ENCODE peak calls at places on chromosomes 12 and 14, in five cellular contexts. One of them, this sample, is unnamed.

GRCh38 chr12:121018860-121019259 is 2.6 kb upstream of the C12orf43 start:
- DNase-seq in LHCN-M2: no peak
- DNase-seq in amygdala: no peak
- DNase-seq in sciatic nerve: no peak
- DNase-seq in heart right ventricle: no peak
- DNase-seq in this sample: no peak

GRCh38 chr14:90239139-90239538 is 17.2 kb upstream of the PSMC1 start:
- DNase-seq in LHCN-M2: peak; percentile 17
- DNase-seq in sciatic nerve: no peak
- DNase-seq in amygdala: no peak
- DNase-seq in heart right ventricle: no peak
- DNase-seq in this sample: peak; percentile 4

GRCh38 chr12:79674629-79675028 is 16.1 kb downstream of the PAWR start:
- DNase-seq in amygdala: no peak
- DNase-seq in sciatic nerve: no peak
- DNase-seq in heart right ventricle: no peak
- DNase-seq in LHCN-M2: peak; percentile 73
- DNase-seq in this sample: peak; percentile 71

GRCh38 chr12:92032101-92032500 is 113.5 kb downstream of the BTG1 start:
- DNase-seq in amygdala: no peak
- DNase-seq in heart right ventricle: no peak
- DNase-seq in sciatic nerve: no peak
- DNase-seq in LHCN-M2: no peak
- DNase-seq in this sample: no peak

GRCh38 chr12:65937806-65938205 is 113.5 kb downstream of the HMGA2 start:
- DNase-seq in amygdala: no peak
- DNase-seq in LHCN-M2: no peak
- DNase-seq in sciatic nerve: no peak
- DNase-seq in heart right ventricle: no peak
- DNase-seq in this sample: no peak

GRCh38 chr12:50164963-50165362 is 2.2 kb downstream of the CERS5 start:
- DNase-seq in amygdala: no peak
- DNase-seq in sciatic nerve: no peak
- DNase-seq in LHCN-M2: no peak
- DNase-seq in heart right ventricle: no peak
- DNase-seq in this sample: no peak

GRCh38 chr12:99043319-99043914 is 398.3 kb downstream of the APAF1 start:
- DNase-seq in LHCN-M2: peak; percentile 46
- DNase-seq in heart right ventricle: peak; percentile 36
- DNase-seq in sciatic nerve: peak; percentile 80
- DNase-seq in amygdala: peak; percentile 26
- DNase-seq in this sample: peak; percentile 33

GRCh38 chr14:59771577-59771976 is 99.0 kb downstream of the RTN1 start:
- DNase-seq in heart right ventricle: no peak
- DNase-seq in amygdala: no peak
- DNase-seq in sciatic nerve: no peak
- DNase-seq in LHCN-M2: peak; percentile 8
- DNase-seq in this sample: no peak

GRCh38 chr12:68240975-68241374 is 12.4 kb downstream of the IL22 start:
- DNase-seq in amygdala: no peak
- DNase-seq in LHCN-M2: peak; percentile 41
- DNase-seq in sciatic nerve: no peak
- DNase-seq in heart right ventricle: no peak
- DNase-seq in this sample: peak; percentile 68

GRCh38 chr12:117671734-117672133 is 297.1 kb downstream of the KSR2 start:
- DNase-seq in LHCN-M2: no peak
- DNase-seq in heart right ventricle: no peak
- DNase-seq in amygdala: no peak
- DNase-seq in sciatic nerve: no peak
- DNase-seq in this sample: peak; percentile 57

GRCh38 chr12:47222960-47223847 is 143.4 kb upstream of the AMIGO2 start:
- DNase-seq in LHCN-M2: no peak
- DNase-seq in sciatic nerve: no peak
- DNase-seq in amygdala: no peak
- DNase-seq in heart right ventricle: no peak
- DNase-seq in this sample: no peak

GRCh38 chr12:88529531-88530488 is 50.5 kb downstream of the KITLG start:
- DNase-seq in heart right ventricle: no peak
- DNase-seq in LHCN-M2: no peak
- DNase-seq in sciatic nerve: no peak
- DNase-seq in amygdala: no peak
- DNase-seq in this sample: no peak

GRCh38 chr12:3366451-3367155 is 124.4 kb upstream of the PRMT8 start:
- DNase-seq in sciatic nerve: no peak
- DNase-seq in heart right ventricle: no peak
- DNase-seq in amygdala: no peak
- DNase-seq in LHCN-M2: no peak
- DNase-seq in this sample: no peak

GRCh38 chr12:64181504-64182291 is 40.4 kb downstream of the KICS2 start:
- DNase-seq in heart right ventricle: peak; percentile 58
- DNase-seq in amygdala: peak; percentile 32
- DNase-seq in LHCN-M2: peak; percentile 98
- DNase-seq in sciatic nerve: no peak
- DNase-seq in this sample: peak; percentile 94

GRCh38 chr12:203462-204260 is 10.3 kb downstream of the SLC6A12 start:
- DNase-seq in sciatic nerve: no peak
- DNase-seq in LHCN-M2: no peak
- DNase-seq in heart right ventricle: no peak
- DNase-seq in amygdala: peak; percentile 46
- DNase-seq in this sample: no peak

GRCh38 chr12:25276199-25276937 is 25.6 kb upstream of the KRAS start:
- DNase-seq in heart right ventricle: peak; percentile 8
- DNase-seq in sciatic nerve: peak; percentile 62
- DNase-seq in amygdala: no peak
- DNase-seq in LHCN-M2: peak; percentile 91
- DNase-seq in this sample: peak; percentile 86

GRCh38 chr12:121801601-121802484 is 2.0 kb upstream of the SETD1B start:
- DNase-seq in sciatic nerve: no peak
- DNase-seq in heart right ventricle: no peak
- DNase-seq in amygdala: no peak
- DNase-seq in LHCN-M2: no peak
- DNase-seq in this sample: no peak

GRCh38 chr14:73623504-73623903 is 11.2 kb downstream of the ACOT6 start:
- DNase-seq in sciatic nerve: no peak
- DNase-seq in amygdala: no peak
- DNase-seq in heart right ventricle: no peak
- DNase-seq in LHCN-M2: no peak
- DNase-seq in this sample: no peak

GRCh38 chr12:56999456-56999855 is 6.9 kb downstream of the ZBTB39 start:
- DNase-seq in heart right ventricle: no peak
- DNase-seq in LHCN-M2: peak; percentile 47
- DNase-seq in sciatic nerve: no peak
- DNase-seq in amygdala: no peak
- DNase-seq in this sample: peak; percentile 22

GRCh38 chr12:10957741-10958140 is 18.7 kb upstream of the TAS2R14 start:
- DNase-seq in amygdala: no peak
- DNase-seq in heart right ventricle: no peak
- DNase-seq in sciatic nerve: no peak
- DNase-seq in LHCN-M2: peak; percentile 23
- DNase-seq in this sample: no peak

GRCh38 chr12:7661741-7662140 is 4.0 kb downstream of the APOBEC1 start:
- DNase-seq in sciatic nerve: no peak
- DNase-seq in amygdala: no peak
- DNase-seq in heart right ventricle: no peak
- DNase-seq in LHCN-M2: no peak
- DNase-seq in this sample: no peak

GRCh38 chr14:104390221-104390931 is 189.2 kb upstream of the C14orf180 start:
- DNase-seq in sciatic nerve: peak; percentile 17
- DNase-seq in amygdala: no peak
- DNase-seq in heart right ventricle: no peak
- DNase-seq in LHCN-M2: no peak
- DNase-seq in this sample: no peak

GRCh38 chr12:77102691-77103090 is 37.3 kb upstream of the E2F7 start:
- DNase-seq in LHCN-M2: peak; percentile 72
- DNase-seq in heart right ventricle: no peak
- DNase-seq in amygdala: no peak
- DNase-seq in sciatic nerve: no peak
- DNase-seq in this sample: peak; percentile 78

GRCh38 chr14:22379727-22380126 is 209.3 kb downstream of the DAD1 start:
- DNase-seq in heart right ventricle: no peak
- DNase-seq in sciatic nerve: no peak
- DNase-seq in LHCN-M2: no peak
- DNase-seq in amygdala: no peak
- DNase-seq in this sample: no peak

GRCh38 chr12:93146278-93146939 is 217.3 kb upstream of the EEA1 start:
- DNase-seq in heart right ventricle: no peak
- DNase-seq in amygdala: no peak
- DNase-seq in sciatic nerve: peak; percentile 71
- DNase-seq in LHCN-M2: peak; percentile 67
- DNase-seq in this sample: peak; percentile 48

GRCh38 chr12:4991373-4991772 is 52.3 kb upstream of the KCNA5 start:
- DNase-seq in sciatic nerve: no peak
- DNase-seq in LHCN-M2: no peak
- DNase-seq in amygdala: no peak
- DNase-seq in heart right ventricle: no peak
- DNase-seq in this sample: no peak

GRCh38 chr14:70073924-70074566 is 114.7 kb downstream of the SLC8A3 start:
- DNase-seq in LHCN-M2: peak; percentile 63
- DNase-seq in amygdala: peak; percentile 35
- DNase-seq in heart right ventricle: no peak
- DNase-seq in sciatic nerve: peak; percentile 60
- DNase-seq in this sample: peak; percentile 50

GRCh38 chr12:81330480-81330879 is 252.6 kb downstream of the ACSS3 start:
- DNase-seq in sciatic nerve: no peak
- DNase-seq in amygdala: no peak
- DNase-seq in LHCN-M2: no peak
- DNase-seq in heart right ventricle: no peak
- DNase-seq in this sample: no peak

GRCh38 chr14:23299558-23299957 is 3.1 kb downstream of the PPP1R3E start:
- DNase-seq in amygdala: no peak
- DNase-seq in LHCN-M2: peak; percentile 70
- DNase-seq in sciatic nerve: no peak
- DNase-seq in heart right ventricle: no peak
- DNase-seq in this sample: peak; percentile 60

GRCh38 chr12:68336754-68337343 is 4.7 kb upstream of the MDM1 start:
- DNase-seq in heart right ventricle: no peak
- DNase-seq in LHCN-M2: no peak
- DNase-seq in sciatic nerve: no peak
- DNase-seq in amygdala: no peak
- DNase-seq in this sample: peak; percentile 35

GRCh38 chr12:21912318-21912717 is 28.9 kb downstream of the ABCC9 start:
- DNase-seq in amygdala: no peak
- DNase-seq in heart right ventricle: no peak
- DNase-seq in LHCN-M2: no peak
- DNase-seq in sciatic nerve: no peak
- DNase-seq in this sample: no peak

GRCh38 chr12:56957229-56958052 is at the start of gene RDH16:
- DNase-seq in LHCN-M2: no peak
- DNase-seq in amygdala: no peak
- DNase-seq in sciatic nerve: no peak
- DNase-seq in heart right ventricle: no peak
- DNase-seq in this sample: peak; percentile 19

GRCh38 chr14:35234007-35234406 is 58.2 kb upstream of the PSMA6 start:
- DNase-seq in sciatic nerve: no peak
- DNase-seq in amygdala: no peak
- DNase-seq in heart right ventricle: no peak
- DNase-seq in LHCN-M2: no peak
- DNase-seq in this sample: peak; percentile 38

GRCh38 chr14:73785834-73786631 is 65.6 kb upstream of the PTGR2 start:
- DNase-seq in sciatic nerve: peak; percentile 86
- DNase-seq in amygdala: peak; percentile 34
- DNase-seq in heart right ventricle: peak; percentile 65
- DNase-seq in LHCN-M2: peak; percentile 87
- DNase-seq in this sample: peak; percentile 88

GRCh38 chr14:52219488-52220084 is 47.9 kb upstream of the PTGDR start:
- DNase-seq in LHCN-M2: peak; percentile 9
- DNase-seq in heart right ventricle: no peak
- DNase-seq in sciatic nerve: no peak
- DNase-seq in amygdala: no peak
- DNase-seq in this sample: peak; percentile 28

GRCh38 chr12:6606331-6607131 is 648 bp downstream of the CHD4 start:
- DNase-seq in amygdala: peak; percentile 60
- DNase-seq in sciatic nerve: peak; percentile 82
- DNase-seq in LHCN-M2: peak; percentile 43
- DNase-seq in heart right ventricle: peak; percentile 88
- DNase-seq in this sample: peak; percentile 42